ENCODE peak calls at places on chromosomes 13 and 19, in six cellular contexts. C, B, N, J, R and X are unnamed samples.

GRCh38 chr19:1274852-1275259 is 474 bp upstream of the FAM174C start:
- DNase-seq in J (no peak), N (peak; percentile 65), R (no peak), C (no peak), B (no peak), X (no peak)

GRCh38 chr19:39963860-39964259 is 7.1 kb upstream of the PSMC4 start:
- DNase-seq in J (peak; percentile 20), R (no peak), N (no peak), C (no peak), B (no peak), X (no peak)

GRCh38 chr19:43290568-43291359 is 21.4 kb upstream of the PSG9 start:
- DNase-seq in N (peak; percentile 32), C (no peak), J (no peak), B (no peak), R (peak; percentile 13), X (no peak)

GRCh38 chr13:50122465-50122864 is 107.2 kb downstream of the KCNRG start:
- DNase-seq in C (no peak), B (no peak), N (peak; percentile 38), R (no peak), J (no peak), X (no peak)

GRCh38 chr13:113456116-113456702 is 2.9 kb upstream of the ADPRHL1 start:
- DNase-seq in C (no peak), B (no peak), N (no peak), R (no peak), J (no peak), X (no peak)

GRCh38 chr19:1516395-1516753 is 3.6 kb upstream of the ADAMTSL5 start:
- DNase-seq in B (no peak), J (no peak), C (no peak), R (no peak), N (peak; percentile 40), X (no peak)

GRCh38 chr13:60617863-60618733 is 221.1 kb downstream of the TDRD3 start:
- DNase-seq in C (no peak), B (no peak), N (peak; percentile 80), R (peak; percentile 13), J (no peak), X (no peak)

GRCh38 chr19:13838071-13838942 is 38.6 kb upstream of the NANOS3 start:
- DNase-seq in N (no peak), R (no peak), C (no peak), B (no peak), J (no peak), X (no peak)

GRCh38 chr19:53394522-53394973 is 401 bp upstream of the ZNF765 start:
- DNase-seq in R (no peak), J (peak; percentile 31), B (peak; percentile 40), C (no peak), N (peak; percentile 84), X (no peak)

GRCh38 chr19:55688422-55689218 is 13.6 kb downstream of the EPN1 start:
- DNase-seq in C (no peak), B (no peak), R (no peak), J (peak; percentile 78), N (no peak), X (no peak)

GRCh38 chr19:5215431-5215830 is 125.2 kb downstream of the PTPRS start:
- DNase-seq in J (no peak), B (no peak), R (no peak), N (no peak), C (no peak), X (no peak)

GRCh38 chr13:40388617-40389016 is 277.8 kb downstream of the FOXO1 start:
- DNase-seq in J (peak; percentile 39), B (peak; percentile 23), R (no peak), C (no peak), N (no peak), X (no peak)

GRCh38 chr13:113447596-113447995 is 5.7 kb downstream of the ADPRHL1 start:
- DNase-seq in C (no peak), N (no peak), B (no peak), R (no peak), J (no peak), X (no peak)

GRCh38 chr19:19448238-19448544 is 42.7 kb downstream of the GATAD2A start:
- DNase-seq in N (no peak), C (no peak), R (no peak), J (peak; percentile 65), B (no peak), X (no peak)
- H3K4me1 ChIP-seq in N (peaks cover 29% of the 10 kb centered on the region), C (no peaks in the 10 kb centered on the region), R (peaks cover 6% of the 10 kb centered on the region), J (peaks cover 63% of the 10 kb centered on the region), B (no peaks in the 10 kb centered on the region), X (peaks cover 46% of the 10 kb centered on the region)

DNA sequence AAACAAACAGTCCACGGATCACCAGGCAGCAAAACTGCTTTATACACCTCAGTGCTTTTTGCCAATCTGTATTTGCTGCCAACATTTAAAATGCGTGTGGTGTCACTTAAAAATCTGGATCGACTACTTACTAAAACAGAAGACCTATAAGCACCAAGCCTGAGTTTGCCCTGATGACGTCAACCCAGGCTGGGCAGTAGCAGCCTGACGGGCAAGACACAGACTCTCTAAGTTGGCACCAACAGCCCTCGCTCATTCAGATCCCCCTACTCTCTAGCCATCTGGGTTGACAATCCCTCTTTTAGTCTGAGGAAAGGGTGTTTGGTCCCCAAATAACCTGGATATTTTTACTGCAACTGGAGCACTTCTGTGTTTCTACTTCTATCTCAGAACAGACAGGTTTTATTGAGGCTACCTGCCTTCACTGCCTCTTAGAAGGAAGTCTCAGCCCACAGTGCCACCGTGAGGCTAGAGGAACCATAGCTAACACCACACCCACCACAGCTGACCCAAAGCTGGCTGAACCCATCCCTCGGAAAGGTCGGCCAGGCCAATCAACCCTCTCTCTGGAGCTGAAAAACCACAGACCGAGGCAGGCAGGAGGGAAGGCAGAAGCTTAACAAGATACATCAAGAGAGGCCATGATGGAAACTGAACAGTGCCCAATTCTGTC is 6.9 kb downstream of the SUGP2 start:
- DNase-seq in J (no peak), N (peak; percentile 27), R (no peak), C (no peak), B (peak; percentile 49), X (no peak)
- TF ChIP-seq CTCF in J (no peak), N (peak; percentile 27), R (peak; percentile 18), C (peak; percentile 12), B (no peak), X (no peak)

GRCh38 chr13:107809125-107809524 is 406.2 kb downstream of the LIG4 start:
- DNase-seq in N (no peak), R (peak; percentile 15), J (no peak), C (no peak), B (no peak), X (no peak)
- H3K4me3 ChIP-seq in N (no peak overlapping the region), R (no peak overlapping the region), J (no peak overlapping the region), C (no peak overlapping the region), B (no peak overlapping the region), X (no peak overlapping the region)

GRCh38 chr19:48616491-48617056 is 1.7 kb upstream of the FAM83E start:
- DNase-seq in N (no peak), C (no peak), J (no peak), R (no peak), B (no peak), X (no peak)
- H3K4me1 ChIP-seq in N (peaks cover 39% of the 10 kb centered on the region), C (peaks cover 33% of the 10 kb centered on the region), J (peaks cover 59% of the 10 kb centered on the region), R (peaks cover 12% of the 10 kb centered on the region), B (peaks cover 27% of the 10 kb centered on the region), X (peaks cover 55% of the 10 kb centered on the region)

GRCh38 chr13:103799028-103799427 is 732.8 kb upstream of the SLC10A2 start:
- DNase-seq in R (no peak), N (no peak), B (no peak), J (no peak), C (no peak), X (no peak)
- TF ChIP-seq CTCF in R (no peak), N (peak; percentile 21), B (no peak), J (no peak), C (no peak), X (no peak)

DNA sequence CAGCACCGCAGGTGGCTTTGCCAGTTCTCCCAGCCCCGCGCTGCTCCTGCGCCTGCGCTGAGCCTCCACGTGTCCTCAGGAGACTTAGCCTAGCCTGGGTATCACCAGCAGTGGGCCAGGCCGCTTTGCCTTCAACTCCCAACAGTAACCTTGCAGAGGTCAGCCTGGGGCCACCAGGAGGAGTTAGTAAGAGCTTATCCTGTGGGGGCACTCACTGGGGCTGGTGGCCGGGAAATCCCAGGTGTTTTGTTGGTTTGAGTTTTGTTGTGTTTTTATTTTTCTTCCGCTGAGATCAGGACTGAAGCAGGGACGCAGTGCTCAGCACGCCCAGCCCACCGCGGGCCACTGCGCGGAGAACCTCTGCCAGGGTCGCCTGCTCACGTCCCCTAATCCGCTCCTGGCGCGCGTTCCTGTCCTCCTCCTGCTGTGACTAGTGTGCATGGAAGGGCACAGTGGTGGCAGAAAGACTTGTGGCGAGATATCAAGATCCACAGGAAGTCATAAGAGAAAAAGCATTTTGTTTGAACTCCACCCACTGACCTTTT is 207.4 kb upstream of the RFC3 start:
- DNase-seq in J (no peak), N (peak; percentile 60), C (no peak), R (no peak), B (no peak), X (peak; percentile 89)
- H3K4me3 ChIP-seq in J (peak overlapping the region; percentile 21), N (no peak overlapping the region), C (no peak overlapping the region), R (no peak overlapping the region), B (peak overlapping the region; percentile 50), X (peak overlapping the region; percentile 58)

GRCh38 chr13:44815507-44816074 is 173.7 kb downstream of the NUFIP1 start:
- DNase-seq in C (peak; percentile 67), R (peak; percentile 92), J (no peak), N (peak; percentile 62), B (peak; percentile 86), X (no peak)
- H3K4me1 ChIP-seq in C (peaks cover 37% of the 10 kb centered on the region), R (peaks cover 21% of the 10 kb centered on the region), J (no peaks in the 10 kb centered on the region), N (peaks cover 24% of the 10 kb centered on the region), B (no peaks in the 10 kb centered on the region), X (peaks cover 10% of the 10 kb centered on the region)

GRCh38 chr19:34241513-34242337 is 12.6 kb upstream of the GARRE1 start:
- DNase-seq in C (no peak), B (no peak), R (no peak), N (peak; percentile 93), J (peak; percentile 64), X (no peak)
- TF ChIP-seq CTCF in C (peak; percentile 76), B (peak; percentile 31), R (peak; percentile 30), N (peak; percentile 82), J (peak; percentile 21), X (peak; percentile 7)